ENCODE peak calls at places on chromosomes 13 and 19, in nine cellular contexts. I, P, N, Q, M, T, F, S and R are unnamed samples.

GRCh38 chr13:98221234-98221633 is 44.2 kb upstream of the RNF113B start:
- DNase-seq in I (no peak), P (no peak), N (no peak), Q (no peak), M (no peak), T (no peak), F (no peak), S (no peak), R (no peak)

GRCh38 chr19:38059897-38060296 is 152.9 kb downstream of the SIPA1L3 start:
- DNase-seq in I (no peak), P (no peak), N (no peak), Q (no peak), M (no peak), T (no peak), F (peak; percentile 83), S (no peak), R (peak; percentile 42)

GRCh38 chr13:26656919-26657318 is 99.4 kb downstream of the WASF3 start:
- DNase-seq in I (no peak), P (no peak), N (peak; percentile 49), Q (no peak), M (no peak), T (peak; percentile 3), F (peak; percentile 61), S (no peak), R (peak; percentile 37)

GRCh38 chr19:3135961-3136683 is at the start of gene GNA15:
- DNase-seq in I (no peak), P (no peak), N (no peak), Q (no peak), M (peak; percentile 79), T (no peak), F (no peak), S (peak; percentile 77), R (peak; percentile 61)

GRCh38 chr13:95455782-95456181 is 96.7 kb upstream of the CLDN10 start:
- DNase-seq in I (no peak), P (no peak), N (no peak), Q (no peak), M (no peak), T (no peak), F (no peak), S (no peak), R (no peak)

GRCh38 chr13:110555601-110556223 is 5.8 kb downstream of the RAB20 start:
- DNase-seq in I (peak; percentile 9), P (no peak), N (no peak), Q (no peak), M (peak; percentile 57), T (no peak), F (no peak), S (peak; percentile 58), R (no peak)

GRCh38 chr13:85729296-85729695 is 69.9 kb downstream of the SLITRK6 start:
- DNase-seq in I (peak; percentile 4), P (no peak), N (no peak), Q (no peak), M (no peak), T (peak; percentile 3), F (peak; percentile 3), S (no peak), R (no peak)

GRCh38 chr19:35041548-35042055 is at the start of gene HPN:
- DNase-seq in I (no peak), P (no peak), N (no peak), Q (no peak), M (no peak), T (no peak), F (no peak), S (peak; percentile 69), R (no peak)

GRCh38 chr13:44879452-44880058 is 109.7 kb downstream of the NUFIP1 start:
- DNase-seq in I (peak; percentile 52), P (no peak), N (no peak), Q (no peak), M (peak; percentile 3), T (peak; percentile 59), F (peak; percentile 80), S (no peak), R (peak; percentile 31)

GRCh38 chr19:10975374-10976036 is 14.7 kb downstream of the SMARCA4 start:
- DNase-seq in I (no peak), P (peak; percentile 62), N (no peak), Q (no peak), M (no peak), T (peak; percentile 47), F (peak; percentile 62), S (no peak), R (no peak)

GRCh38 chr13:44429311-44429710 is 55.7 kb downstream of the SERP2 start:
- DNase-seq in I (no peak), P (no peak), N (no peak), Q (no peak), M (no peak), T (no peak), F (no peak), S (no peak), R (no peak)

GRCh38 chr13:30119476-30119875 is 187.9 kb downstream of the KATNAL1 start:
- DNase-seq in I (no peak), P (no peak), N (no peak), Q (no peak), M (no peak), T (peak; percentile 83), F (peak; percentile 65), S (no peak), R (peak; percentile 90)

GRCh38 chr19:48247212-48247611 is 8.5 kb downstream of the CARD8 start:
- DNase-seq in I (no peak), P (no peak), N (no peak), Q (no peak), M (no peak), T (no peak), F (no peak), S (no peak), R (no peak)

GRCh38 chr19:48921721-48922500 is 11.6 kb upstream of the DHDH start:
- DNase-seq in I (no peak), P (no peak), N (no peak), Q (no peak), M (no peak), T (no peak), F (no peak), S (no peak), R (no peak)

GRCh38 chr13:90717451-90717936 is 630.0 kb upstream of the MIR17HG start:
- DNase-seq in I (no peak), P (no peak), N (peak; percentile 72), Q (no peak), M (no peak), T (peak; percentile 28), F (peak; percentile 80), S (no peak), R (no peak)

GRCh38 chr13:53342623-53343022 is 314.0 kb downstream of the OLFM4 start:
- DNase-seq in I (no peak), P (no peak), N (no peak), Q (no peak), M (no peak), T (no peak), F (no peak), S (no peak), R (peak; percentile 1)

GRCh38 chr19:39907213-39907612 is 27.2 kb downstream of the FCGBP start:
- DNase-seq in I (peak; percentile 54), P (no peak), N (no peak), Q (no peak), M (no peak), T (no peak), F (no peak), S (no peak), R (no peak)

GRCh38 chr19:38201731-38202130 is 22.3 kb downstream of the DPF1 start:
- DNase-seq in I (no peak), P (no peak), N (no peak), Q (no peak), M (no peak), T (no peak), F (no peak), S (no peak), R (no peak)

GRCh38 chr19:44723299-44723951 is 24.5 kb downstream of the CEACAM16 start:
- DNase-seq in I (no peak), P (no peak), N (no peak), Q (no peak), M (no peak), T (no peak), F (no peak), S (no peak), R (no peak)

GRCh38 chr13:43408274-43408673 is 378.5 kb downstream of the ENOX1 start:
- DNase-seq in I (no peak), P (no peak), N (no peak), Q (no peak), M (no peak), T (no peak), F (no peak), S (no peak), R (no peak)

GRCh38 chr13:43407023-43407581 is 379.7 kb downstream of the ENOX1 start:
- DNase-seq in I (no peak), P (no peak), N (no peak), Q (no peak), M (no peak), T (no peak), F (no peak), S (no peak), R (no peak)

GRCh38 chr13:43401364-43401763 is 378.0 kb downstream of the DNAJC15 start:
- DNase-seq in I (no peak), P (no peak), N (no peak), Q (no peak), M (no peak), T (no peak), F (no peak), S (no peak), R (no peak)

GRCh38 chr13:43411211-43411610 is 375.6 kb downstream of the ENOX1 start:
- DNase-seq in I (no peak), P (no peak), N (no peak), Q (no peak), M (no peak), T (no peak), F (no peak), S (no peak), R (no peak)

GRCh38 chr13:43405457-43405856 is 381.3 kb downstream of the ENOX1 start:
- DNase-seq in I (peak; percentile 25), P (no peak), N (no peak), Q (no peak), M (no peak), T (peak; percentile 21), F (peak; percentile 86), S (no peak), R (no peak)
- H3K4me3 ChIP-seq in I (no peak overlapping the region), P (no peak overlapping the region), N (no peak overlapping the region), Q (no peak overlapping the region), M (no peak overlapping the region), T (no peak overlapping the region), F (no peak overlapping the region), S (no peak overlapping the region), R (no peak overlapping the region)

GRCh38 chr19:15249912-15250634 is 17.8 kb upstream of the EPHX3 start:
- DNase-seq in I (peak; percentile 69), P (peak; percentile 65), N (no peak), Q (peak; percentile 48), M (no peak), T (peak; percentile 92), F (peak; percentile 92), S (no peak), R (no peak)
- H3K4me3 ChIP-seq in I (no peak overlapping the region), P (peak overlapping the region; percentile 46), N (no peak overlapping the region), Q (peak overlapping the region; percentile 64), M (no peak overlapping the region), T (no peak overlapping the region), F (no peak overlapping the region), S (no peak overlapping the region), R (no peak overlapping the region)

GRCh38 chr19:21362291-21362690 is 3.5 kb downstream of the ZNF738 start:
- DNase-seq in I (no peak), P (no peak), N (no peak), Q (no peak), M (no peak), T (no peak), F (no peak), S (no peak), R (no peak)
- H3K4me3 ChIP-seq in I (no peak overlapping the region), P (no peak overlapping the region), N (no peak overlapping the region), Q (no peak overlapping the region), M (no peak overlapping the region), T (no peak overlapping the region), F (no peak overlapping the region), S (no peak overlapping the region), R (no peak overlapping the region)

GRCh38 chr13:58341318-58341717 is 709.8 kb downstream of the PCDH17 start:
- DNase-seq in I (no peak), P (no peak), N (no peak), Q (no peak), M (no peak), T (no peak), F (no peak), S (no peak), R (no peak)
- H3K4me3 ChIP-seq in I (no peak overlapping the region), P (no peak overlapping the region), N (no peak overlapping the region), Q (no peak overlapping the region), M (no peak overlapping the region), T (no peak overlapping the region), F (no peak overlapping the region), S (no peak overlapping the region), R (no peak overlapping the region)